ENCODE peak calls at places on chromosome 7, in seven cellular contexts. R is SHP77; N is substantia nigra; F is Right ventricle myocardium inferior; Z is activated CD8-positive, alpha-beta memory T cell treated with anti-CD3 and anti-CD28 coated beads, Interleukin-2, amount 50 U/mL, for 48 hours; Y is stimulated activated CD4-positive, alpha-beta T cell treated with anti-CD3 and anti-CD28 coated beads, Interleukin-15, amount 100 ng/mL, for 1 hour; G is progenitor cell of endocrine pancreas. W is an unnamed sample.

GRCh38 chr7:56083150-56083785 is 9.5 kb downstream of the PHKG1 start:
- DNase-seq in F (peak), N (peak), R (peak), G (no peak), Y (no peak), Z (no peak), W (no peak)

GRCh38 chr7:158430308-158431034 is 157.2 kb downstream of the PTPRN2 start:
- DNase-seq in G (no peak), R (no peak), Y (no peak), N (no peak), F (no peak), Z (no peak), W (no peak)

GRCh38 chr7:1989049-1989860 is 243.5 kb downstream of the MAD1L1 start:
- DNase-seq in N (no peak), Y (no peak), F (no peak), G (no peak), R (no peak), Z (no peak), W (no peak)

GRCh38 chr7:11650504-11650903 is 181.5 kb downstream of the THSD7A start:
- DNase-seq in N (no peak), Z (no peak), R (no peak), G (no peak), F (no peak), Y (no peak), W (no peak)

GRCh38 chr7:149759111-149759510 is 14.3 kb downstream of the ZNF467 start:
- DNase-seq in Y (no peak), R (no peak), F (no peak), N (no peak), G (no peak), Z (no peak), W (no peak)

GRCh38 chr7:47915066-47915976 is 32.9 kb downstream of the PKD1L1 start:
- DNase-seq in G (no peak), F (no peak), Y (no peak), N (no peak), Z (no peak), R (no peak), W (no peak)

GRCh38 chr7:2523461-2523905 is 3.9 kb downstream of the LFNG start:
- DNase-seq in F (no peak), Y (no peak), Z (no peak), G (no peak), N (no peak), R (peak), W (no peak)

GRCh38 chr7:7118822-7119221 is 63.5 kb upstream of the C1GALT1 start:
- DNase-seq in Y (no peak), R (no peak), N (no peak), G (no peak), F (no peak), Z (no peak), W (no peak)

GRCh38 chr7:146115665-146116451 is 743 bp upstream of the CNTNAP2 start:
- DNase-seq in G (peak), F (peak), R (peak), Z (peak), Y (peak), N (peak), W (no peak)

GRCh38 chr7:80463272-80463920 is 48.5 kb downstream of the GNAT3 start:
- DNase-seq in Y (no peak), Z (no peak), N (no peak), G (no peak), F (no peak), R (no peak), W (no peak)

GRCh38 chr7:47148541-47149207 is 433.2 kb downstream of the TNS3 start:
- DNase-seq in G (no peak), Y (no peak), R (no peak), N (no peak), F (no peak), Z (no peak), W (no peak)

GRCh38 chr7:158633055-158633956 is 45.7 kb upstream of the PTPRN2 start:
- DNase-seq in F (no peak), R (no peak), Z (no peak), G (no peak), Y (no peak), N (no peak), W (no peak)

GRCh38 chr7:131655447-131655846 is 99.0 kb upstream of the PODXL start:
- DNase-seq in Z (no peak), F (peak), N (no peak), R (no peak), G (no peak), Y (no peak), W (no peak)

GRCh38 chr7:24123061-24123460 is 160.9 kb upstream of the NPY start:
- DNase-seq in R (no peak), Z (no peak), Y (no peak), G (no peak), N (no peak), F (no peak), W (no peak)

GRCh38 chr7:73512018-73512780 is 9.9 kb downstream of the BAZ1B start:
- DNase-seq in F (no peak), Y (no peak), Z (no peak), G (no peak), N (no peak), R (no peak), W (peak)

GRCh38 chr7:130850960-130851359 is 117.0 kb upstream of the KLF14 start:
- DNase-seq in Y (no peak), Z (no peak), F (no peak), G (no peak), N (no peak), R (no peak), W (no peak)